ENCODE peak calls at places on chromosome X, in eight cellular contexts. One of them, this sample, is unnamed.

GRCh38 chrX:51496501-51497291 is at the start of gene NUDT11:
- DNase-seq in hepatocyte: peak
- DNase-seq in SK-N-SH: peak
- DNase-seq in OCI-LY7: peak
- DNase-seq in neural progenitor cell: peak
- DNase-seq in PC-3: peak
- DNase-seq in MM.1S: peak
- DNase-seq in HCT116: no peak
- DNase-seq in this sample: peak

GRCh38 chrX:153521034-153521433 is 3.6 kb downstream of the ATP2B3 start:
- DNase-seq in hepatocyte: no peak
- DNase-seq in SK-N-SH: peak
- DNase-seq in OCI-LY7: no peak
- DNase-seq in neural progenitor cell: no peak
- DNase-seq in PC-3: no peak
- DNase-seq in MM.1S: no peak
- DNase-seq in HCT116: no peak
- DNase-seq in this sample: no peak

GRCh38 chrX:16788477-16788876 is 2.2 kb downstream of the TXLNG start:
- DNase-seq in hepatocyte: no peak
- DNase-seq in SK-N-SH: no peak
- DNase-seq in OCI-LY7: no peak
- DNase-seq in neural progenitor cell: no peak
- DNase-seq in PC-3: no peak
- DNase-seq in MM.1S: no peak
- DNase-seq in HCT116: no peak
- DNase-seq in this sample: no peak

GRCh38 chrX:102995316-102995715 is 58.2 kb downstream of the RAB40AL start:
- DNase-seq in hepatocyte: no peak
- DNase-seq in SK-N-SH: no peak
- DNase-seq in OCI-LY7: no peak
- DNase-seq in neural progenitor cell: no peak
- DNase-seq in PC-3: no peak
- DNase-seq in MM.1S: no peak
- DNase-seq in HCT116: no peak
- DNase-seq in this sample: no peak

GRCh38 chrX:38192007-38192625 is 28.6 kb downstream of the SRPX start:
- DNase-seq in hepatocyte: no peak
- DNase-seq in SK-N-SH: peak
- DNase-seq in OCI-LY7: peak
- DNase-seq in neural progenitor cell: peak
- DNase-seq in PC-3: peak
- DNase-seq in MM.1S: no peak
- DNase-seq in HCT116: no peak
- DNase-seq in this sample: peak

GRCh38 chrX:68669094-68669830 is 21.8 kb downstream of the STARD8 start:
- DNase-seq in hepatocyte: no peak
- DNase-seq in SK-N-SH: peak
- DNase-seq in OCI-LY7: no peak
- DNase-seq in neural progenitor cell: peak
- DNase-seq in PC-3: no peak
- DNase-seq in MM.1S: no peak
- DNase-seq in HCT116: no peak
- DNase-seq in this sample: peak

GRCh38 chrX:18984381-18985185 is 669 bp upstream of the PHKA2 start:
- DNase-seq in hepatocyte: peak
- DNase-seq in SK-N-SH: peak
- DNase-seq in OCI-LY7: peak
- DNase-seq in neural progenitor cell: peak
- DNase-seq in PC-3: peak
- DNase-seq in MM.1S: peak
- DNase-seq in HCT116: peak
- DNase-seq in this sample: peak

GRCh38 chrX:45198301-45198700 is 2.4 kb downstream of the DIPK2B start:
- DNase-seq in hepatocyte: no peak
- DNase-seq in SK-N-SH: no peak
- DNase-seq in OCI-LY7: no peak
- DNase-seq in neural progenitor cell: no peak
- DNase-seq in PC-3: no peak
- DNase-seq in MM.1S: no peak
- DNase-seq in HCT116: no peak
- DNase-seq in this sample: no peak

GRCh38 chrX:12595746-12596145 is 195.5 kb upstream of the PRPS2 start:
- DNase-seq in hepatocyte: no peak
- DNase-seq in SK-N-SH: no peak
- DNase-seq in OCI-LY7: no peak
- DNase-seq in neural progenitor cell: no peak
- DNase-seq in PC-3: no peak
- DNase-seq in MM.1S: no peak
- DNase-seq in HCT116: no peak
- DNase-seq in this sample: no peak

GRCh38 chrX:114344756-114345155 is 239.1 kb upstream of the HTR2C start:
- DNase-seq in hepatocyte: peak
- DNase-seq in SK-N-SH: peak
- DNase-seq in OCI-LY7: peak
- DNase-seq in neural progenitor cell: peak
- DNase-seq in PC-3: peak
- DNase-seq in MM.1S: peak
- DNase-seq in HCT116: peak
- DNase-seq in this sample: peak

GRCh38 chrX:43958529-43958928 is 14.7 kb downstream of the NDP start:
- DNase-seq in hepatocyte: peak
- DNase-seq in SK-N-SH: peak
- DNase-seq in OCI-LY7: peak
- DNase-seq in neural progenitor cell: peak
- DNase-seq in PC-3: peak
- DNase-seq in MM.1S: peak
- DNase-seq in HCT116: peak
- DNase-seq in this sample: peak

GRCh38 chrX:150482537-150483217 is 85.7 kb upstream of the MTM1 start:
- DNase-seq in hepatocyte: peak
- DNase-seq in SK-N-SH: no peak
- DNase-seq in OCI-LY7: no peak
- DNase-seq in neural progenitor cell: no peak
- DNase-seq in PC-3: peak
- DNase-seq in MM.1S: no peak
- DNase-seq in HCT116: peak
- DNase-seq in this sample: no peak

GRCh38 chrX:150200820-150201287 is 162.3 kb upstream of the MAMLD1 start:
- DNase-seq in hepatocyte: peak
- DNase-seq in SK-N-SH: peak
- DNase-seq in OCI-LY7: no peak
- DNase-seq in neural progenitor cell: no peak
- DNase-seq in PC-3: peak
- DNase-seq in MM.1S: no peak
- DNase-seq in HCT116: peak
- DNase-seq in this sample: no peak

GRCh38 chrX:31223817-31224216 is 152.0 kb upstream of the FTHL17 start:
- DNase-seq in hepatocyte: no peak
- DNase-seq in SK-N-SH: no peak
- DNase-seq in OCI-LY7: peak
- DNase-seq in neural progenitor cell: no peak
- DNase-seq in PC-3: no peak
- DNase-seq in MM.1S: no peak
- DNase-seq in HCT116: no peak
- DNase-seq in this sample: no peak

GRCh38 chrX:40434947-40435346 is 145.8 kb upstream of the ATP6AP2 start:
- DNase-seq in hepatocyte: peak
- DNase-seq in SK-N-SH: peak
- DNase-seq in OCI-LY7: no peak
- DNase-seq in neural progenitor cell: peak
- DNase-seq in PC-3: no peak
- DNase-seq in MM.1S: no peak
- DNase-seq in HCT116: no peak
- DNase-seq in this sample: peak

GRCh38 chrX:153537526-153538295 is 20.3 kb downstream of the ATP2B3 start:
- DNase-seq in hepatocyte: no peak
- DNase-seq in SK-N-SH: peak
- DNase-seq in OCI-LY7: no peak
- DNase-seq in neural progenitor cell: no peak
- DNase-seq in PC-3: no peak
- DNase-seq in MM.1S: no peak
- DNase-seq in HCT116: no peak
- DNase-seq in this sample: no peak

GRCh38 chrX:133374874-133375387 is 40.4 kb downstream of the GPC4 start:
- DNase-seq in hepatocyte: no peak
- DNase-seq in SK-N-SH: no peak
- DNase-seq in OCI-LY7: no peak
- DNase-seq in neural progenitor cell: no peak
- DNase-seq in PC-3: no peak
- DNase-seq in MM.1S: no peak
- DNase-seq in HCT116: no peak
- DNase-seq in this sample: no peak

DNA sequence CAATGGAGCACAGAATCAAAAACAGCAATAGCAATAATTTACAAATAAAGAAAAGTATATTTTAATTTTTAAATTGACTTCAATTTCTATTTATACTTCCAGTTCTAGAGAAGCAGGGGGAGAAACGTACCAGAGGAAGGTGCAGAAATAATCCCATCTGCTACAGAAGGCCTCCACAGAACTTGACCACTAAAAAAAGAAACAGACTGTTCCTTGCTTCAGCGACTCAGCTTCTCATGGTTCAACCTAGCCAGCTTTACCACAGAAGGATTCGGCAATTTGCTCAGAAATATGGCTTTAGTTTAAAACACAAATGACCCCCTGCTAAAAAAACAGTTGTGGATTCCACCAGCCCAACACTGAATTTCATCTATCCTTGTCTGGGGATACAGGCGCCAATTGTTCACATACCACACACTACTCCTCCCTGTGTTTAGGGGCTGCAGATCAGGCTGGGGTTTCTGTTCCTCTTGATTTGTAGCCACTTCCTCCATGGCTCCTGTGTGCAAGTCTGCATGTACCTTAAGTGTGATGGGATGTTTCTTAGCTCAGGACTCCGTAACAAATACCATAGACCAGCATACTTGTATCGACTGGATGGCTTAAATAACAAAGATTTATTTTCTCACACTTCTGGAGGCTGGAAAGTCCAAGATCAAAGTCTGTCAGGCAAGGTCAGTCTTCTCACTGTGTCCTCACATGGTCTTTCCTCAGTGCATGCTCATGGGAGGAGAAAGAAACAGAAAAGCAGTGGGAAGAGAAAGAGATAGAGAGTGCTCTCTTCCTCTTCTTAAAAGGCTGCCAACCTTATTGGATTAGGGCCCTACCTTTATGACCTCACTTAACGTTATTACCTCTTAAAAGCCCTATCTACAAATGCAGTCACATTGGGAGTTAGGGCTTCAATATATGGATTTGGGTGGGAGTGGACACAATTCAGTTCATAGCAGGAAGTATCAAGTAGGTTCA is 79.1 kb downstream of the AMOT start:
- DNase-seq in hepatocyte: no peak
- DNase-seq in SK-N-SH: no peak
- DNase-seq in OCI-LY7: peak
- DNase-seq in neural progenitor cell: no peak
- DNase-seq in PC-3: no peak
- DNase-seq in MM.1S: no peak
- DNase-seq in HCT116: no peak
- DNase-seq in this sample: no peak
- H3K27ac ChIP-seq in hepatocyte: no peak
- H3K27ac ChIP-seq in SK-N-SH: no peak
- H3K27ac ChIP-seq in OCI-LY7: peak
- H3K27ac ChIP-seq in neural progenitor cell: no peak
- H3K27ac ChIP-seq in PC-3: no peak
- H3K27ac ChIP-seq in MM.1S: no peak
- H3K27ac ChIP-seq in HCT116: no peak
- H3K27ac ChIP-seq in this sample: no peak

DNA sequence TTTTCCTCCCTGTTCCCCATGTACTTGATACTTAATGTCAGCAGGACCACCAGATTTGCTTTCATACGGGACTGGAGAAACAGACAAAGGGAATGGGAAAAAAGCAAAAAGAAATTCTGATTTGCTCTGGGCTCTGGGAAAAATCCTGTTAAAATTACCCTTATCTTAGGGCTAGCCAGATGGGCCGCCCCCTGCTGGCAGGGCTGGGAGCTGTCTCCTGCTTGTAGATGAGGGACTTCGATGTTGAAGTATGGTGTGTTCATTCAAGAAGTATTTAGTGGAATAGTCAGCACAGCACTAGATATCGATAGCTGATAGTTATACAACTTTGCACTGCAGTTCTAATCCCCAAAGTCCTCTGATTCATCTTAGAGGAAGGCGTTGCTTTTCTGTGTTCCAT is 45.8 kb downstream of the BCORL1 start:
- DNase-seq in hepatocyte: peak
- DNase-seq in SK-N-SH: peak
- DNase-seq in OCI-LY7: peak
- DNase-seq in neural progenitor cell: peak
- DNase-seq in PC-3: peak
- DNase-seq in MM.1S: peak
- DNase-seq in HCT116: peak
- DNase-seq in this sample: peak
- TF ChIP-seq EZH2phosphoT487 in hepatocyte: no peak
- TF ChIP-seq EZH2phosphoT487 in SK-N-SH: no peak
- TF ChIP-seq EZH2phosphoT487 in OCI-LY7: no peak
- TF ChIP-seq EZH2phosphoT487 in neural progenitor cell: no peak
- TF ChIP-seq EZH2phosphoT487 in PC-3: no peak
- TF ChIP-seq EZH2phosphoT487 in MM.1S: no peak
- TF ChIP-seq EZH2phosphoT487 in HCT116: no peak
- TF ChIP-seq EZH2phosphoT487 in this sample: no peak

GRCh38 chrX:110123331-110123782 is 120.4 kb downstream of the TMEM164 start:
- DNase-seq in hepatocyte: peak
- DNase-seq in SK-N-SH: no peak
- DNase-seq in OCI-LY7: no peak
- DNase-seq in neural progenitor cell: no peak
- DNase-seq in PC-3: no peak
- DNase-seq in MM.1S: no peak
- DNase-seq in HCT116: no peak
- DNase-seq in this sample: no peak
- H3K27ac ChIP-seq in hepatocyte: peak
- H3K27ac ChIP-seq in SK-N-SH: no peak
- H3K27ac ChIP-seq in OCI-LY7: no peak
- H3K27ac ChIP-seq in neural progenitor cell: no peak
- H3K27ac ChIP-seq in PC-3: no peak
- H3K27ac ChIP-seq in MM.1S: no peak
- H3K27ac ChIP-seq in HCT116: no peak
- H3K27ac ChIP-seq in this sample: no peak

GRCh38 chrX:24341795-24342194 is 18.6 kb upstream of the SUPT20HL1 start:
- DNase-seq in hepatocyte: no peak
- DNase-seq in SK-N-SH: no peak
- DNase-seq in OCI-LY7: no peak
- DNase-seq in neural progenitor cell: no peak
- DNase-seq in PC-3: peak
- DNase-seq in MM.1S: no peak
- DNase-seq in HCT116: no peak
- DNase-seq in this sample: no peak
- TF ChIP-seq EZH2phosphoT487 in hepatocyte: no peak
- TF ChIP-seq EZH2phosphoT487 in SK-N-SH: no peak
- TF ChIP-seq EZH2phosphoT487 in OCI-LY7: no peak
- TF ChIP-seq EZH2phosphoT487 in neural progenitor cell: no peak
- TF ChIP-seq EZH2phosphoT487 in PC-3: no peak
- TF ChIP-seq EZH2phosphoT487 in MM.1S: no peak
- TF ChIP-seq EZH2phosphoT487 in HCT116: no peak
- TF ChIP-seq EZH2phosphoT487 in this sample: no peak

GRCh38 chrX:118205421-118205820 is 88.8 kb upstream of the KLHL13 start:
- DNase-seq in hepatocyte: no peak
- DNase-seq in SK-N-SH: no peak
- DNase-seq in OCI-LY7: no peak
- DNase-seq in neural progenitor cell: no peak
- DNase-seq in PC-3: no peak
- DNase-seq in MM.1S: no peak
- DNase-seq in HCT116: no peak
- DNase-seq in this sample: no peak
- H3K27ac ChIP-seq in hepatocyte: no peak
- H3K27ac ChIP-seq in SK-N-SH: no peak
- H3K27ac ChIP-seq in OCI-LY7: no peak
- H3K27ac ChIP-seq in neural progenitor cell: no peak
- H3K27ac ChIP-seq in PC-3: no peak
- H3K27ac ChIP-seq in MM.1S: no peak
- H3K27ac ChIP-seq in HCT116: no peak
- H3K27ac ChIP-seq in this sample: no peak

This sample was measured in GM23338.